ENCODE peak calls at places on chromosomes 2 and 18, in four cellular contexts. E is ovary, G is spleen, I is DND-41. H is an unnamed sample.

GRCh38 chr2:147683380-147683779 is 161.4 kb upstream of the ACVR2A start:
- DNase-seq in E (no peak), G (no peak), I (no peak), H (no peak)

GRCh38 chr2:83795777-83796176 is 663.3 kb downstream of the SUCLG1 start:
- DNase-seq in E (no peak), G (no peak), I (no peak), H (no peak)

GRCh38 chr2:197852127-197852526 is 47.7 kb downstream of the PLCL1 start:
- DNase-seq in E (no peak), G (no peak), I (peak), H (no peak)

GRCh38 chr2:101361079-101361478 is 26.2 kb downstream of the CREG2 start:
- DNase-seq in E (no peak), G (no peak), I (no peak), H (no peak)

GRCh38 chr2:69465513-69466456 is 28.6 kb upstream of the NFU1 start:
- DNase-seq in E (no peak), G (no peak), I (no peak), H (no peak)

GRCh38 chr2:45627911-45628310 is 16.8 kb upstream of the SRBD1 start:
- DNase-seq in E (no peak), G (no peak), I (no peak), H (peak)

GRCh38 chr18:11570770-11571169 is 38.6 kb upstream of the SLC35G4 start:
- DNase-seq in E (no peak), G (no peak), I (no peak), H (peak)

GRCh38 chr2:231198291-231199173 is at the start of gene ARMC9:
- DNase-seq in E (peak), G (peak), I (peak), H (peak)

GRCh38 chr2:51472300-51472699 is 440.4 kb upstream of the NRXN1 start:
- DNase-seq in E (no peak), G (no peak), I (no peak), H (no peak)

GRCh38 chr2:223759569-223760430 is 77.6 kb downstream of the AP1S3 start:
- DNase-seq in E (no peak), G (no peak), I (no peak), H (peak)

GRCh38 chr2:99708231-99708630 is 218.4 kb upstream of the REV1 start:
- DNase-seq in E (no peak), G (no peak), I (no peak), H (no peak)

GRCh38 chr2:68368657-68369339 is 3.7 kb downstream of the PLEK start:
- DNase-seq in E (no peak), G (no peak), I (no peak), H (peak)

GRCh38 chr2:12005886-12006681 is 259.7 kb downstream of the LPIN1 start:
- DNase-seq in E (no peak), G (no peak), I (peak), H (peak)

GRCh38 chr18:40939636-40940035 is 1015.4 kb upstream of the PIK3C3 start:
- DNase-seq in E (no peak), G (peak), I (no peak), H (no peak)

GRCh38 chr2:233412405-233412804 is 58.1 kb downstream of the DGKD start:
- DNase-seq in E (no peak), G (no peak), I (no peak), H (no peak)

GRCh38 chr2:142914507-142915313 is 37.2 kb downstream of the KYNU start:
- DNase-seq in E (no peak), G (no peak), I (no peak), H (no peak)

GRCh38 chr2:29749041-29749440 is 172.3 kb downstream of the ALK start:
- DNase-seq in E (no peak), G (no peak), I (no peak), H (peak)

GRCh38 chr2:199602271-199602895 is 144.6 kb upstream of the SATB2 start:
- DNase-seq in E (no peak), G (no peak), I (peak), H (no peak)
- TF ChIP-seq CTCF in E (no peak), G (no peak), I (peak), H (peak)

DNA sequence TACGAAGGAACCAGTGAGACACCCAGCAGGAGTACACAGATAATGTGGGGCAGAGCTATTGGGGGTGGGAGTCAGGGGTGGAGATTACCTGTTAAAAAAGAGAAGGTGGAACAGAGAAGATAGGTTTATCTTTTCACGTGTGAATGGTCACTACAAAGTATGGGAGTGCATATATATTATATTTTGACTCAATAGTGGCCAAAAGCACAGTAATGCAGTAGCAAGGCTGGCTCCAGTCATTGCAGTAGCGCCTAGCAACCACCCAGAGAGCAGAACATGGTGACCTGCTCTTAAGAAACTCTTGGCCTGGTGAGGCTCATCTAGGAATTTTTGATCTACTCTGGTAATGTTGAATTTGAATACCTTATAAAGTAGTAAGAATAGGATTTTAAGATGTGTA is 1.0 kb downstream of the IMPACT start:
- DNase-seq in E (no peak), G (no peak), I (no peak), H (peak)
- H3K4me3 ChIP-seq in E (peak), G (peak), I (no peak), H (peak)

DNA sequence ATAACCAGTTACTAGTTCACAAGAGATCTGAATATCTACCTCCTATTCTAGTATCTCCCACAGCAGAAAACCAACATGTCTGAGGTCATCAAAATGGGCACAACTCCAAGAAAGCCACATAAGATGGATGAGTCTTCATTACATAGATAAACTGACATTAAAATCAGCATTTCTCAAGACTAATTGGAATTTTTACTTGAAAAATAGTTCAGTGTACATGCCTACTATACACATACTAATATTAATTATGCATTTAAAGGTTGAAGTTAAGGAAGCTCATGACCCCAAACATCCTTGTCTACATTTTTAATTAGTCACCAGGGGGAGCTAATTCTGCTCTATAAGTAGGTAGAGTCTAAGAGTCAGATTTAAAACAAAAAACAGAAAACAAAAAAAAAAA is 41.9 kb downstream of the ZNF521 start:
- DNase-seq in E (no peak), G (no peak), I (no peak), H (peak)
- TF ChIP-seq CTCF in E (no peak), G (no peak), I (peak), H (peak)

GRCh38 chr18:37407571-37407970 is 158.0 kb downstream of the CELF4 start:
- DNase-seq in E (no peak), G (no peak), I (no peak), H (no peak)

GRCh38 chr18:37403100-37403781 is 162.4 kb downstream of the CELF4 start:
- DNase-seq in E (peak), G (peak), I (no peak), H (peak)

GRCh38 chr18:37405772-37406171 is 159.8 kb downstream of the CELF4 start:
- DNase-seq in E (no peak), G (no peak), I (no peak), H (no peak)

GRCh38 chr18:37403788-37404187 is 161.8 kb downstream of the CELF4 start:
- DNase-seq in E (no peak), G (no peak), I (no peak), H (no peak)

DNA sequence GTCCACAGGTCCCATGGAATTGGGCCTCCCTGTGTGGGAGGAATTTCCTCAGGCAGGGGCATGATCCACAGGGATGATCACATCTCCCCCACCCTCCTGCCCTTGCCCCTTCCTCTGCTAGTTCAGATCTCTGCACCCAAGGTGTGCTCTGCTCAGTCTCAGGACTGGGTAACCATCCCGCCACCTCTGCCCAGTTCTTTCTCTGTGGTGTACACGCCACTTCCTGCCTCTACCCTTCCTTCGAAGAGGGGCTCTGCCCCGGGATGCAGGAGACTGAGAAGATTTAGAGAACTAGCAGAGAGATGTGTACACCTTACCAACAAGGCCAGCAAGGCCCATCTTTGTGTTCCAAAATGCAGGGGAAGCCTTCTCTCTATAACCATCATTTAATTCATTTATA is 160.4 kb downstream of the CELF4 start:
- DNase-seq in E (no peak), G (no peak), I (peak), H (no peak)
- H3K4me3 ChIP-seq in E (no peak), G (no peak), I (no peak), H (no peak)

GRCh38 chr18:27227721-27228120 is 42.6 kb upstream of the CHST9 start:
- DNase-seq in E (no peak), G (no peak), I (no peak), H (no peak)

GRCh38 chr18:27223570-27224340 is 38.6 kb upstream of the CHST9 start:
- DNase-seq in E (no peak), G (no peak), I (no peak), H (no peak)

GRCh38 chr18:27225947-27226481 is 40.9 kb upstream of the CHST9 start:
- DNase-seq in E (no peak), G (no peak), I (no peak), H (no peak)

DNA sequence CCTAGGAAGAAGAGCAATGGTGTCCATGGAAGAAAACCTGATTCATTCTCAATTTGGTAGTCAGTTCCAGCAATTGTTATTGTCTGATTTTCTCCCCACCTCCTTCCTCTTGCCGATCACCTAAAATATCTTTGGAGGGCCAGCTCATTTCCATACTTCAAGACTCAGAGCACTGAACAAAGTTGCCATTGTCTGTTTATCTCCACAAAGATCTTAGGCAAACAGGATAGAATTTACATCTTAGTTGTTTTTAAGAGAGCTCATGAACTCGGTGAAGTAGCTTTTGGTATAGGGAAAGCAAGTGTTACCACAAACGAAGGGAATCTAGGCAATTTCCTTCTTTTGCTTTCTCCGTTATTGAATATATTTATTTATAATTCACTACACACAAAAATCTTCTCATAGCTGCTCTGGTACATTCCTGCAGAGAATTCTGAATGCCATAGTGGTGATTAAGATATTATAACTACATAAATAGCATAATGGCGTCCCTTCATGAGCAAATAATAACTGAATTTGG is 41.5 kb upstream of the CHST9 start:
- DNase-seq in E (no peak), G (no peak), I (no peak), H (no peak)
- TF ChIP-seq CTCF in E (no peak), G (no peak), I (no peak), H (no peak)

GRCh38 chr2:215439980-215440512 is 4.2 kb upstream of the FN1 start:
- DNase-seq in E (no peak), G (no peak), I (no peak), H (no peak)
- H3K4me3 ChIP-seq in E (no peak), G (no peak), I (no peak), H (no peak)

DNA sequence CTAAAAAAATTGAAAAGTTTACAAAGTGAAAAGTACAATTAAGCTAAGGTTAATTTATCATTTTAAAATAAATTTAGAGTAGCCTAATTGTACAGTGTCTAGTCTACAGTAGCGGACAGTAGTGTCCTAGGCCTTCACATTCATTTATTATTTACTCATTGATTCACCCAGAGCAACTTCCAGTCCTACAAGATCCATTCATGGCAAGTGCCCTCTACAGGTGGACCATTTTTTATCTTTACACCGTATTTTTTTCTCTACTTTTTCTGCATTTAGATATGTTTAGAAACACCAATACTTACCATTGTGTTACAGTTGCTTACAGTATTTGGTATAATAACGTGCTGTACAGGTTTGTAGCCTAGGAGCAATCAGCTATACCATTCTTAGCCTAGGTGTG is 84.1 kb downstream of the TSN start:
- DNase-seq in E (no peak), G (no peak), I (no peak), H (no peak)
- TF ChIP-seq CTCF in E (no peak), G (no peak), I (peak), H (no peak)

GRCh38 chr2:127588241-127588640 is 52.8 kb downstream of the MYO7B start:
- DNase-seq in E (no peak), G (peak), I (no peak), H (no peak)
- H3K4me3 ChIP-seq in E (no peak), G (no peak), I (no peak), H (no peak)

GRCh38 chr18:34943587-34943986 is 97.6 kb upstream of the MAPRE2 start:
- DNase-seq in E (no peak), G (no peak), I (no peak), H (no peak)
- TF ChIP-seq CTCF in E (no peak), G (no peak), I (no peak), H (no peak)

GRCh38 chr2:79120194-79120713 is at the start of gene REG1A:
- DNase-seq in E (no peak), G (no peak), I (no peak), H (no peak)
- H3K4me3 ChIP-seq in E (no peak), G (no peak), I (no peak), H (no peak)